ENCODE peak calls at places on chromosomes 3 and 15, in eight cellular contexts. One of them, this sample, is unnamed.

GRCh38 chr3:13539285-13539625 is 9.7 kb upstream of the FBLN2 start:
- DNase-seq in activated CD4-positive, alpha-beta memory T cell treated with anti-CD3 and anti-CD28 coated beads for 36 hours: no peak
- DNase-seq in NCI-H2029: no peak
- DNase-seq in BJ: peak
- DNase-seq in AG10803: peak
- DNase-seq in activated gamma-delta T cell treated with Interleukin-2 at 50 U/mL for 16 hours: no peak
- DNase-seq in progenitor cell of endocrine pancreas: no peak
- DNase-seq in heart left ventricle: no peak
- DNase-seq in this sample: no peak

GRCh38 chr15:99239545-99240198 is 9.7 kb downstream of the TTC23 start:
- DNase-seq in activated CD4-positive, alpha-beta memory T cell treated with anti-CD3 and anti-CD28 coated beads for 36 hours: no peak
- DNase-seq in NCI-H2029: no peak
- DNase-seq in BJ: no peak
- DNase-seq in AG10803: no peak
- DNase-seq in activated gamma-delta T cell treated with Interleukin-2 at 50 U/mL for 16 hours: no peak
- DNase-seq in progenitor cell of endocrine pancreas: no peak
- DNase-seq in heart left ventricle: no peak
- DNase-seq in this sample: no peak

GRCh38 chr15:41827290-41827879 is 507 bp upstream of the JMJD7 start:
- DNase-seq in activated CD4-positive, alpha-beta memory T cell treated with anti-CD3 and anti-CD28 coated beads for 36 hours: no peak
- DNase-seq in NCI-H2029: no peak
- DNase-seq in BJ: no peak
- DNase-seq in AG10803: no peak
- DNase-seq in activated gamma-delta T cell treated with Interleukin-2 at 50 U/mL for 16 hours: peak
- DNase-seq in progenitor cell of endocrine pancreas: no peak
- DNase-seq in heart left ventricle: no peak
- DNase-seq in this sample: peak

GRCh38 chr3:196661400-196661799 is 21.9 kb downstream of the NRROS start:
- DNase-seq in activated CD4-positive, alpha-beta memory T cell treated with anti-CD3 and anti-CD28 coated beads for 36 hours: no peak
- DNase-seq in NCI-H2029: no peak
- DNase-seq in BJ: no peak
- DNase-seq in AG10803: no peak
- DNase-seq in activated gamma-delta T cell treated with Interleukin-2 at 50 U/mL for 16 hours: no peak
- DNase-seq in progenitor cell of endocrine pancreas: no peak
- DNase-seq in heart left ventricle: no peak
- DNase-seq in this sample: no peak

GRCh38 chr3:141928626-141929270 is 52.3 kb downstream of the ATP1B3 start:
- DNase-seq in activated CD4-positive, alpha-beta memory T cell treated with anti-CD3 and anti-CD28 coated beads for 36 hours: no peak
- DNase-seq in NCI-H2029: no peak
- DNase-seq in BJ: no peak
- DNase-seq in AG10803: no peak
- DNase-seq in activated gamma-delta T cell treated with Interleukin-2 at 50 U/mL for 16 hours: no peak
- DNase-seq in progenitor cell of endocrine pancreas: no peak
- DNase-seq in heart left ventricle: no peak
- DNase-seq in this sample: no peak

GRCh38 chr15:43519207-43519606 is 1.8 kb downstream of the MAP1A start:
- DNase-seq in activated CD4-positive, alpha-beta memory T cell treated with anti-CD3 and anti-CD28 coated beads for 36 hours: no peak
- DNase-seq in NCI-H2029: no peak
- DNase-seq in BJ: no peak
- DNase-seq in AG10803: no peak
- DNase-seq in activated gamma-delta T cell treated with Interleukin-2 at 50 U/mL for 16 hours: no peak
- DNase-seq in progenitor cell of endocrine pancreas: no peak
- DNase-seq in heart left ventricle: no peak
- DNase-seq in this sample: no peak

GRCh38 chr15:27764339-27764738 is 334.8 kb downstream of the OCA2 start:
- DNase-seq in activated CD4-positive, alpha-beta memory T cell treated with anti-CD3 and anti-CD28 coated beads for 36 hours: no peak
- DNase-seq in NCI-H2029: no peak
- DNase-seq in BJ: no peak
- DNase-seq in AG10803: no peak
- DNase-seq in activated gamma-delta T cell treated with Interleukin-2 at 50 U/mL for 16 hours: no peak
- DNase-seq in progenitor cell of endocrine pancreas: no peak
- DNase-seq in heart left ventricle: no peak
- DNase-seq in this sample: no peak

GRCh38 chr3:57557088-57557537 is 1.0 kb downstream of the PDE12 start:
- DNase-seq in activated CD4-positive, alpha-beta memory T cell treated with anti-CD3 and anti-CD28 coated beads for 36 hours: peak
- DNase-seq in NCI-H2029: no peak
- DNase-seq in BJ: no peak
- DNase-seq in AG10803: peak
- DNase-seq in activated gamma-delta T cell treated with Interleukin-2 at 50 U/mL for 16 hours: peak
- DNase-seq in progenitor cell of endocrine pancreas: no peak
- DNase-seq in heart left ventricle: no peak
- DNase-seq in this sample: peak

GRCh38 chr3:63753567-63753966 is 65.5 kb upstream of the C3orf49 start:
- DNase-seq in activated CD4-positive, alpha-beta memory T cell treated with anti-CD3 and anti-CD28 coated beads for 36 hours: no peak
- DNase-seq in NCI-H2029: no peak
- DNase-seq in BJ: no peak
- DNase-seq in AG10803: peak
- DNase-seq in activated gamma-delta T cell treated with Interleukin-2 at 50 U/mL for 16 hours: no peak
- DNase-seq in progenitor cell of endocrine pancreas: no peak
- DNase-seq in heart left ventricle: no peak
- DNase-seq in this sample: peak

GRCh38 chr15:52118969-52119749 is 6.6 kb upstream of the BCL2L10 start:
- DNase-seq in activated CD4-positive, alpha-beta memory T cell treated with anti-CD3 and anti-CD28 coated beads for 36 hours: no peak
- DNase-seq in NCI-H2029: no peak
- DNase-seq in BJ: no peak
- DNase-seq in AG10803: no peak
- DNase-seq in activated gamma-delta T cell treated with Interleukin-2 at 50 U/mL for 16 hours: no peak
- DNase-seq in progenitor cell of endocrine pancreas: no peak
- DNase-seq in heart left ventricle: no peak
- DNase-seq in this sample: no peak

GRCh38 chr15:50996641-50997040 is 88.2 kb downstream of the AP4E1 start:
- DNase-seq in activated CD4-positive, alpha-beta memory T cell treated with anti-CD3 and anti-CD28 coated beads for 36 hours: no peak
- DNase-seq in NCI-H2029: no peak
- DNase-seq in BJ: peak
- DNase-seq in AG10803: peak
- DNase-seq in activated gamma-delta T cell treated with Interleukin-2 at 50 U/mL for 16 hours: no peak
- DNase-seq in progenitor cell of endocrine pancreas: no peak
- DNase-seq in heart left ventricle: no peak
- DNase-seq in this sample: no peak

GRCh38 chr3:123724306-123724705 is 139.5 kb upstream of the HACD2 start:
- DNase-seq in activated CD4-positive, alpha-beta memory T cell treated with anti-CD3 and anti-CD28 coated beads for 36 hours: no peak
- DNase-seq in NCI-H2029: no peak
- DNase-seq in BJ: no peak
- DNase-seq in AG10803: peak
- DNase-seq in activated gamma-delta T cell treated with Interleukin-2 at 50 U/mL for 16 hours: no peak
- DNase-seq in progenitor cell of endocrine pancreas: no peak
- DNase-seq in heart left ventricle: no peak
- DNase-seq in this sample: peak

GRCh38 chr3:177195242-177195940 is 1.9 kb downstream of the TBL1XR1 start:
- DNase-seq in activated CD4-positive, alpha-beta memory T cell treated with anti-CD3 and anti-CD28 coated beads for 36 hours: peak
- DNase-seq in NCI-H2029: peak
- DNase-seq in BJ: no peak
- DNase-seq in AG10803: peak
- DNase-seq in activated gamma-delta T cell treated with Interleukin-2 at 50 U/mL for 16 hours: no peak
- DNase-seq in progenitor cell of endocrine pancreas: no peak
- DNase-seq in heart left ventricle: peak
- DNase-seq in this sample: peak

GRCh38 chr3:27885641-27886040 is 163.5 kb upstream of the EOMES start:
- DNase-seq in activated CD4-positive, alpha-beta memory T cell treated with anti-CD3 and anti-CD28 coated beads for 36 hours: no peak
- DNase-seq in NCI-H2029: no peak
- DNase-seq in BJ: no peak
- DNase-seq in AG10803: no peak
- DNase-seq in activated gamma-delta T cell treated with Interleukin-2 at 50 U/mL for 16 hours: no peak
- DNase-seq in progenitor cell of endocrine pancreas: no peak
- DNase-seq in heart left ventricle: no peak
- DNase-seq in this sample: no peak

GRCh38 chr3:37096972-37097371 is 77.4 kb downstream of the LRRFIP2 start:
- DNase-seq in activated CD4-positive, alpha-beta memory T cell treated with anti-CD3 and anti-CD28 coated beads for 36 hours: no peak
- DNase-seq in NCI-H2029: no peak
- DNase-seq in BJ: no peak
- DNase-seq in AG10803: no peak
- DNase-seq in activated gamma-delta T cell treated with Interleukin-2 at 50 U/mL for 16 hours: no peak
- DNase-seq in progenitor cell of endocrine pancreas: no peak
- DNase-seq in heart left ventricle: no peak
- DNase-seq in this sample: no peak

GRCh38 chr3:46677096-46677702 is 16.3 kb downstream of the ALS2CL start:
- DNase-seq in activated CD4-positive, alpha-beta memory T cell treated with anti-CD3 and anti-CD28 coated beads for 36 hours: no peak
- DNase-seq in NCI-H2029: no peak
- DNase-seq in BJ: no peak
- DNase-seq in AG10803: no peak
- DNase-seq in activated gamma-delta T cell treated with Interleukin-2 at 50 U/mL for 16 hours: no peak
- DNase-seq in progenitor cell of endocrine pancreas: no peak
- DNase-seq in heart left ventricle: peak
- DNase-seq in this sample: no peak

GRCh38 chr3:165814380-165814779 is 22.8 kb downstream of the BCHE start:
- DNase-seq in activated CD4-positive, alpha-beta memory T cell treated with anti-CD3 and anti-CD28 coated beads for 36 hours: no peak
- DNase-seq in NCI-H2029: no peak
- DNase-seq in BJ: no peak
- DNase-seq in AG10803: no peak
- DNase-seq in activated gamma-delta T cell treated with Interleukin-2 at 50 U/mL for 16 hours: no peak
- DNase-seq in progenitor cell of endocrine pancreas: no peak
- DNase-seq in heart left ventricle: no peak
- DNase-seq in this sample: no peak

GRCh38 chr3:119527731-119528130 is 29.4 kb downstream of the TIMMDC1 start:
- DNase-seq in activated CD4-positive, alpha-beta memory T cell treated with anti-CD3 and anti-CD28 coated beads for 36 hours: no peak
- DNase-seq in NCI-H2029: no peak
- DNase-seq in BJ: no peak
- DNase-seq in AG10803: no peak
- DNase-seq in activated gamma-delta T cell treated with Interleukin-2 at 50 U/mL for 16 hours: no peak
- DNase-seq in progenitor cell of endocrine pancreas: no peak
- DNase-seq in heart left ventricle: no peak
- DNase-seq in this sample: no peak

GRCh38 chr3:72748659-72749058 is 99.6 kb downstream of the SHQ1 start:
- DNase-seq in activated CD4-positive, alpha-beta memory T cell treated with anti-CD3 and anti-CD28 coated beads for 36 hours: no peak
- DNase-seq in NCI-H2029: no peak
- DNase-seq in BJ: no peak
- DNase-seq in AG10803: peak
- DNase-seq in activated gamma-delta T cell treated with Interleukin-2 at 50 U/mL for 16 hours: no peak
- DNase-seq in progenitor cell of endocrine pancreas: no peak
- DNase-seq in heart left ventricle: no peak
- DNase-seq in this sample: no peak

GRCh38 chr3:102979682-102980378 is 545.0 kb downstream of the ZPLD1 start:
- DNase-seq in activated CD4-positive, alpha-beta memory T cell treated with anti-CD3 and anti-CD28 coated beads for 36 hours: no peak
- DNase-seq in NCI-H2029: no peak
- DNase-seq in BJ: peak
- DNase-seq in AG10803: peak
- DNase-seq in activated gamma-delta T cell treated with Interleukin-2 at 50 U/mL for 16 hours: no peak
- DNase-seq in progenitor cell of endocrine pancreas: no peak
- DNase-seq in heart left ventricle: peak
- DNase-seq in this sample: peak

GRCh38 chr15:31367730-31368344 is 41.2 kb downstream of the KLF13 start:
- DNase-seq in activated CD4-positive, alpha-beta memory T cell treated with anti-CD3 and anti-CD28 coated beads for 36 hours: peak
- DNase-seq in NCI-H2029: no peak
- DNase-seq in BJ: no peak
- DNase-seq in AG10803: no peak
- DNase-seq in activated gamma-delta T cell treated with Interleukin-2 at 50 U/mL for 16 hours: no peak
- DNase-seq in progenitor cell of endocrine pancreas: no peak
- DNase-seq in heart left ventricle: no peak
- DNase-seq in this sample: no peak

GRCh38 chr15:59388670-59389069 is 16.0 kb upstream of the MYO1E start:
- DNase-seq in activated CD4-positive, alpha-beta memory T cell treated with anti-CD3 and anti-CD28 coated beads for 36 hours: no peak
- DNase-seq in NCI-H2029: no peak
- DNase-seq in BJ: no peak
- DNase-seq in AG10803: peak
- DNase-seq in activated gamma-delta T cell treated with Interleukin-2 at 50 U/mL for 16 hours: no peak
- DNase-seq in progenitor cell of endocrine pancreas: no peak
- DNase-seq in heart left ventricle: no peak
- DNase-seq in this sample: peak

This sample was measured in Caki2.